ENCODE peak calls at places on chromosomes 7 and 10, in six cellular contexts. I is tibial nerve, C is cardiac muscle cell, K is GM10248, P is testis, E is left lung. D is an unnamed sample.

GRCh38 chr7:155358948-155359712 is 61.5 kb downstream of the INSIG1 start:
- DNase-seq in I (no peak), C (no peak), K (no peak), P (no peak), E (peak), D (no peak)

GRCh38 chr7:122588621-122589020 is 110.3 kb downstream of the RNF133 start:
- DNase-seq in I (no peak), C (no peak), K (no peak), P (no peak), E (no peak), D (no peak)

GRCh38 chr7:158175779-158176178 is 411.8 kb downstream of the PTPRN2 start:
- DNase-seq in I (no peak), C (no peak), K (no peak), P (no peak), E (no peak), D (no peak)

GRCh38 chr7:81501220-81501619 is 268.6 kb downstream of the HGF start:
- DNase-seq in I (no peak), C (peak), K (no peak), P (no peak), E (no peak), D (no peak)

GRCh38 chr7:68629-69028 is 123.7 kb upstream of the FAM20C start:
- DNase-seq in I (no peak), C (peak), K (no peak), P (no peak), E (peak), D (no peak)

GRCh38 chr7:78420001-78420400 is 621.4 kb downstream of the PHTF2 start:
- DNase-seq in I (no peak), C (no peak), K (no peak), P (no peak), E (no peak), D (no peak)

GRCh38 chr10:89367529-89367928 is 10.3 kb upstream of the IFIT1B start:
- DNase-seq in I (no peak), C (no peak), K (peak), P (no peak), E (no peak), D (no peak)

GRCh38 chr7:5284304-5285281 is 1.9 kb downstream of the SLC29A4 start:
- DNase-seq in I (no peak), C (peak), K (peak), P (peak), E (no peak), D (no peak)

GRCh38 chr10:119663866-119664698 is 12.9 kb downstream of the BAG3 start:
- DNase-seq in I (no peak), C (no peak), K (no peak), P (no peak), E (no peak), D (no peak)

GRCh38 chr7:20403356-20403755 is 72.7 kb downstream of the ITGB8 start:
- DNase-seq in I (peak), C (peak), K (no peak), P (peak), E (no peak), D (no peak)

GRCh38 chr7:138070908-138071307 is 5.4 kb upstream of the AKR1D1 start:
- DNase-seq in I (no peak), C (no peak), K (no peak), P (no peak), E (no peak), D (no peak)

GRCh38 chr10:117214401-117214800 is 17.1 kb downstream of the KCNK18 start:
- DNase-seq in I (no peak), C (no peak), K (no peak), P (no peak), E (no peak), D (no peak)

GRCh38 chr10:126314848-126315247 is 73.4 kb downstream of the ADAM12 start:
- DNase-seq in I (no peak), C (no peak), K (no peak), P (no peak), E (no peak), D (no peak)

GRCh38 chr10:86730227-86730626 is 26.2 kb upstream of the BMPR1A start:
- DNase-seq in I (peak), C (peak), K (no peak), P (peak), E (no peak), D (no peak)

GRCh38 chr10:77919713-77920108 is 6.8 kb downstream of the DLG5 start:
- DNase-seq in I (no peak), C (peak), K (no peak), P (no peak), E (no peak), D (no peak)

GRCh38 chr10:78969719-78970118 is 99.0 kb upstream of the ZMIZ1 start:
- DNase-seq in I (no peak), C (no peak), K (no peak), P (no peak), E (no peak), D (no peak)

GRCh38 chr10:78970261-78970660 is 98.5 kb upstream of the ZMIZ1 start:
- DNase-seq in I (no peak), C (no peak), K (no peak), P (no peak), E (no peak), D (no peak)

GRCh38 chr10:78972947-78973900 is 95.5 kb upstream of the ZMIZ1 start:
- DNase-seq in I (peak), C (peak), K (peak), P (peak), E (peak), D (peak)

GRCh38 chr10:78972160-78972946 is 96.4 kb upstream of the ZMIZ1 start:
- DNase-seq in I (peak), C (peak), K (no peak), P (peak), E (peak), D (no peak)

GRCh38 chr10:78971094-78971682 is 97.6 kb upstream of the ZMIZ1 start:
- DNase-seq in I (no peak), C (no peak), K (no peak), P (no peak), E (no peak), D (no peak)
- TF ChIP-seq CTCF in I (no peak), C (peak), K (no peak), P (no peak), E (no peak), D (no peak)

GRCh38 chr10:111100198-111100597 is 23.4 kb downstream of the ADRA2A start:
- DNase-seq in I (no peak), C (no peak), K (no peak), P (no peak), E (no peak), D (no peak)

GRCh38 chr10:111093741-111094380 is 17.0 kb downstream of the ADRA2A start:
- DNase-seq in I (no peak), C (peak), K (no peak), P (no peak), E (no peak), D (no peak)

GRCh38 chr10:111102381-111102973 is 25.6 kb downstream of the ADRA2A start:
- DNase-seq in I (no peak), C (no peak), K (no peak), P (no peak), E (no peak), D (no peak)

GRCh38 chr10:111103196-111103595 is 26.4 kb downstream of the ADRA2A start:
- DNase-seq in I (no peak), C (no peak), K (no peak), P (no peak), E (no peak), D (no peak)

GRCh38 chr10:111098679-111099437 is 22.0 kb downstream of the ADRA2A start:
- DNase-seq in I (no peak), C (no peak), K (no peak), P (no peak), E (no peak), D (no peak)
- TF ChIP-seq CTCF in I (no peak), C (no peak), K (no peak), P (no peak), E (no peak), D (no peak)

DNA sequence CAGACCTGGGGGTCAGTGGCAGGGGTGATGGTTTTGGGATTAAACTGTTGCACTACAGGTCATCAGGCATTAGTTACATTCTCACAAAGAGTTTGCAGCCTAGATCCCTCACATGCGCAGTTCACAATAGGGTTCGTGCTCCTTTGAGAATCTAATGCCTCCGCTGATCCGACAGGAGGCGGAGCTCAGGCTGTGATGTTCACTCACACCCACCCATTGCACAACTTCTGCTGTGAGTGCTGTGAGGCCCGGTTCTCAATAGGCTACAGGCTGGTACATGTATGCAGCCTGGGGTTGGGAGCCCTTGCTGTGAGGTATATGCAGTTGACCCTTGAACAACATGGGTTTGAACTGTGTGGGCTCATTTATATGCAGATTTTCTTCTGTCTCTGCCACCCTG is 416.4 kb downstream of the GFRA1 start:
- DNase-seq in I (no peak), C (no peak), K (no peak), P (no peak), E (no peak), D (no peak)
- TF ChIP-seq CTCF in I (no peak), C (no peak), K (no peak), P (no peak), E (no peak), D (no peak)

DNA sequence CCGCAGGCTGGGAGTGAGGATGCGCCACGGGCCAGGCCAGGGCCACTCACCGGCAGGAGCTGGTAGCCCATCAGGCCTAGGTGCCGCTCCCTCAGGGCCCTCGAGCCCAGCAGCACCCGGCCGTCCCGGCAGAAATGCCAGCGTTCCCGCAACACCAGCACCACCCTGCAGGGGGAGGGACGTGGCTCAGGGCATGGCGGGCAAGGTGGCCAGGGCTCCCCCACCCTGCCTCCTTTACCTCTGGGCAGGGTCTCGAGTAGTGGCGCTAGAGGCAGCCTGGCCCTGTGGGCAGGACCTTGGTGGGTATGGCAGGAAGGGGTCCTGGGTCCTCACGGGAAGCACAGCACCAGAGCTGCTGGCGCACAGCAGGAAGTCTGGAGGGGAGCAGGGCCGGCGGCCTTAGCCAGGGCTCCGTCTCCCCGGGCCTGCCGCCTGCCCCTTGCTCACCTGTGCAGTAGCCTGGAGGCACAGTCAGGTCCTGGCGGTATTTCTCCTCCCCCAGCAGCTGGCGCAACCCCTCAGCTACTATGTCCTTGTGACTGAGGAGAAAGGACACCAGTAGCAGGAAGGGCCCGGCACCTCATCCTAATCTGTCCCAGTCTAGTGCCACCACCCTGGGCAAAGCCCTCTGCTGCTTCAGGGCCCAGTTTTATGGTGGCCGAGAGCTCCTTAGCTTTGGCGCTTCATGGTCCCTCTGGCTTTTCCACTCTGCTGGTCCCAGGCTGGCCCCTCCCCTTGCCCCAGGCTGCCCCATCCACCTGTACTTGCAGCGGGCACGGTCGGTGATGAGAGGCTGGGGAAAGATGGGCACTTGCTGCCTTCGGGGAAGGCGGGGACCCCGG is 3.5 kb downstream of the FASTK start:
- DNase-seq in I (no peak), C (peak), K (no peak), P (no peak), E (peak), D (no peak)
- TF ChIP-seq CTCF in I (no peak), C (peak), K (no peak), P (no peak), E (no peak), D (no peak)

GRCh38 chr7:39744620-39745019 is 121.2 kb downstream of the RALA start:
- DNase-seq in I (no peak), C (no peak), K (no peak), P (no peak), E (no peak), D (no peak)

GRCh38 chr7:39746162-39746782 is 122.9 kb downstream of the RALA start:
- DNase-seq in I (peak), C (peak), K (peak), P (peak), E (peak), D (no peak)

GRCh38 chr7:39745320-39745719 is 121.9 kb downstream of the RALA start:
- DNase-seq in I (no peak), C (no peak), K (no peak), P (no peak), E (no peak), D (no peak)

GRCh38 chr7:39741942-39742623 is 118.7 kb downstream of the RALA start:
- DNase-seq in I (no peak), C (peak), K (no peak), P (peak), E (peak), D (no peak)
- TF ChIP-seq CTCF in I (no peak), C (peak), K (peak), P (no peak), E (peak), D (no peak)

DNA sequence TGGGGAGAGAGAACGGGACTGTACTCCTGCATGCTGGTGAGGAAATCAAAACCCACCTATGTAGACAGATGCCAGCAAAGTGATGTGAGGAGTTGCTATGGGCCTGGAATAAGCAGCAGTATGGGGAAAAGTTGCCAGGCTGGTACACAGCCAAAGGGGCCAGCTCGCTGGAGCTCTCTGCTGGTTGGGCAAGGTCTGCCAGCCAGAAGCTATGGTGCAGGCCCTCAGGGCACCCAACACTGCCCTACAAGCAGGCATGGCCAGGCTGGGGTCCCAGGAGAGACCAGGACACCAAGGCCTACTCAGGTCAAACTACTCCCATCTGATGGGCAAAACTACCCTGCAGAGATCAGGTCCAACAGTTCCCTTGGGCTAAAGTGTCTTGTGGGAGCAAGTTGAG is 916.6 kb downstream of the IPMK start:
- DNase-seq in I (no peak), C (no peak), K (no peak), P (no peak), E (peak), D (no peak)
- TF ChIP-seq CTCF in I (no peak), C (no peak), K (no peak), P (no peak), E (no peak), D (no peak)

GRCh38 chr7:3924277-3924676 is 623.2 kb downstream of the SDK1 start:
- DNase-seq in I (no peak), C (no peak), K (no peak), P (no peak), E (no peak), D (no peak)

GRCh38 chr7:3918576-3918975 is 617.5 kb downstream of the SDK1 start:
- DNase-seq in I (no peak), C (no peak), K (no peak), P (no peak), E (no peak), D (no peak)

GRCh38 chr7:3923307-3923918 is 622.4 kb downstream of the SDK1 start:
- DNase-seq in I (no peak), C (no peak), K (no peak), P (no peak), E (no peak), D (no peak)

GRCh38 chr7:3917466-3917865 is 616.4 kb downstream of the SDK1 start:
- DNase-seq in I (no peak), C (no peak), K (no peak), P (no peak), E (no peak), D (no peak)

DNA sequence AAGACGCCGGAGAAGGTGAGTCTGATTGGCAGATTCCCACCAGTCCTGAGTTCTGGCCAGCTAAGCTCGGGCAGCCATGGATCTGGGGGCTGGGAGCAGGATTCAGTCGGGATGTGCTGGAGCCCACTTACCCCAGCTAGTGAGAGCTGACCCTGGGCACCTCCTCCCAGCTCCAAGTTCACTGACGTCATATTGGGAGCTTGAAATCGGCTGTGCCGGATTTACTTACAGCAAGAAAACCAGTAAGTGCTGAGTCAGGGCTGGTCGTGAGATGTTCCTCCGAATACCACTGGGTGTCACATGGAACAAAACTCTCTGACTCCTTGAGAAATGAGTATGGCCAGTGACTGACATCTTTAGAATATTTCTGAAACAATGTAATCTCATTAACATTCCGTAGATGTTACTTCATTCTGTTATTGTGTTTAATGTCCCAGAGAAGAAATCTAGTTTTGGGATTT is 621.2 kb downstream of the SDK1 start:
- DNase-seq in I (peak), C (peak), K (no peak), P (peak), E (no peak), D (no peak)
- TF ChIP-seq CTCF in I (peak), C (no peak), K (no peak), P (no peak), E (no peak), D (no peak)

DNA sequence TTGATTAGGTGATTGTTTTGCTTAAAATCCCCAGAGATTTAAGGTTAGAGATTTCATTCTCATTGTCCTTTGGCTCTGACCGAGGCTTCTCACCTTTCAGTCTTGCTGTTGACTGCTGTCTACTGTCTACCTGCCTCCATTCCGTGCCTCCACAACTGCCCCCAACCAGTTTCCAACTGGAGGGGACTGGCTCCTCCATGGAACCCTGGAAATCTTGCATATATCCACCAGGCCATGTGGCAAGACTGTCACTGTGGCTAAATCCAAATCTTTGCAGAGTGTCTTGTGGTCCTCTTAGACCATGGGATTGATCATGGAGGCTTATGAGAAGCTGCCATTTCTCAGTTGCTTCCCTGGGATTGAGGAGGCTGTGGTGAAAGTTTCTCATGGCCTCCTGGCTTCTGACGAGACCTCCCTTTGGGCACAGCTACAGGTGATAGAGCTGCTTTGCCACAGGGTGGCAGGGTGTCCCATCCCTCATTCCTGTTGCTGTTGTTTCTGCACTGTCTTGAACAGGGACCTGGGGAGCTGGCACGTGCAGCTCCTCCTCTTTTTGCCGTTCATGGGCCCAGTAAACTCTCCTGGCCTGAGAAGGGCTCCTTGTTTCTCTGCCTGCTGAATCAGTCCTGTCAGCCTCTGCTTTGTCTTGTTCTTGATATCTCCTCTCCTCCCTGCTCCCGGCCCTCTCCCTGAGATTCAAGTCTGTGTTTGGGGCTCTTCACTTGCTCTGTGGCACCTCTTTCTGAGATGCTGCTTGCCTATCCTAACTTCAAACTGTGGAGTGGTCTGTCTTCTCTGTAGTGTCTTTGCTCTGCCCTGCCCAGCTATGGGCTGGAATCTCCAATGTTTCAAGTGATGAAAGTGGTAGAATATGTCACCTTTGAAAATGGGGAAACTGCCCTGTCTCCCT is 63.6 kb upstream of the IGFBP3 start:
- DNase-seq in I (no peak), C (no peak), K (no peak), P (no peak), E (no peak), D (no peak)
- TF ChIP-seq CTCF in I (no peak), C (no peak), K (no peak), P (no peak), E (no peak), D (no peak)

GRCh38 chr10:31147220-31147608 is 115.5 kb upstream of the ZNF438 start:
- DNase-seq in I (no peak), C (peak), K (no peak), P (no peak), E (no peak), D (no peak)
- TF ChIP-seq CTCF in I (no peak), C (no peak), K (no peak), P (no peak), E (no peak), D (no peak)

GRCh38 chr7:23520582-23520981 is 11.2 kb downstream of the TRA2A start:
- DNase-seq in I (no peak), C (no peak), K (no peak), P (no peak), E (no peak), D (no peak)
- TF ChIP-seq CTCF in I (no peak), C (peak), K (peak), P (no peak), E (no peak), D (no peak)